ENCODE peak calls at places on chromosomes 7 and 10, in nine cellular contexts. L is EL, G is testis, U is thoracic aorta, O is T-helper 2 cell, W is G401, E is progenitor cell of endocrine pancreas, Q is fibroblast of pulmonary artery, H is heart right ventricle. V is an unnamed sample.

GRCh38 chr7:133904766-133905165 is 222.4 kb upstream of the LRGUK start:
- DNase-seq in Q (no peak), G (no peak), L (no peak), W (peak), U (no peak), E (no peak), H (no peak), O (no peak), V (no peak)

GRCh38 chr7:37433166-37433565 is 15.5 kb downstream of the ELMO1 start:
- DNase-seq in H (no peak), O (no peak), Q (no peak), G (peak), L (no peak), E (no peak), W (no peak), U (no peak), V (peak)

GRCh38 chr10:61404771-61405170 is 48.4 kb downstream of the TMEM26 start:
- DNase-seq in G (no peak), O (no peak), W (no peak), H (no peak), L (peak), E (no peak), U (no peak), Q (peak), V (no peak)

GRCh38 chr10:11698691-11699545 is 43.3 kb upstream of the ECHDC3 start:
- DNase-seq in U (no peak), E (no peak), Q (no peak), G (no peak), H (no peak), O (no peak), W (no peak), L (no peak), V (no peak)

GRCh38 chr7:16795624-16796023 is 9.2 kb downstream of the AGR2 start:
- DNase-seq in W (no peak), O (no peak), H (no peak), G (no peak), L (no peak), Q (no peak), E (no peak), U (no peak), V (no peak)

GRCh38 chr10:115909037-115909436 is 364.0 kb downstream of the GFRA1 start:
- DNase-seq in U (no peak), L (no peak), G (no peak), W (no peak), H (no peak), Q (no peak), O (no peak), E (no peak), V (no peak)

GRCh38 chr7:47792521-47793121 is 155.6 kb downstream of the PKD1L1 start:
- DNase-seq in H (no peak), L (peak), Q (peak), G (no peak), U (no peak), W (no peak), O (no peak), E (no peak), V (no peak)

GRCh38 chr7:37081436-37081835 is 357.1 kb upstream of the AOAH start:
- DNase-seq in Q (peak), L (no peak), U (no peak), G (no peak), O (no peak), H (peak), E (no peak), W (no peak), V (peak)

GRCh38 chr10:114970515-114970914 is 32.5 kb downstream of the TRUB1 start:
- DNase-seq in Q (no peak), E (no peak), W (no peak), H (peak), U (no peak), L (no peak), O (no peak), G (no peak), V (no peak)

GRCh38 chr10:92173996-92174395 is 116.9 kb downstream of the CPEB3 start:
- DNase-seq in O (no peak), L (no peak), E (no peak), U (no peak), W (peak), G (no peak), Q (no peak), H (no peak), V (peak)

GRCh38 chr10:47457528-47457820 is 26.4 kb downstream of the ANXA8 start:
- DNase-seq in W (no peak), U (no peak), L (no peak), O (no peak), G (no peak), Q (no peak), E (no peak), H (no peak), V (no peak)

GRCh38 chr7:39130740-39131538 is 153.2 kb downstream of the POU6F2 start:
- DNase-seq in Q (no peak), W (no peak), U (no peak), H (no peak), O (no peak), E (no peak), L (no peak), G (peak), V (peak)

GRCh38 chr7:77766801-77767605 is 31.2 kb downstream of the TMEM60 start:
- DNase-seq in L (no peak), E (no peak), H (no peak), U (no peak), G (no peak), O (no peak), Q (no peak), W (no peak), V (no peak)

GRCh38 chr10:115856580-115856979 is 416.4 kb downstream of the GFRA1 start:
- DNase-seq in U (no peak), H (no peak), O (no peak), G (no peak), W (no peak), L (peak), E (no peak), Q (no peak), V (no peak)

GRCh38 chr7:100804681-100805431 is 22.5 kb downstream of the EPHB4 start:
- DNase-seq in U (no peak), Q (no peak), E (no peak), L (no peak), G (peak), W (no peak), O (no peak), H (no peak), V (no peak)

GRCh38 chr7:2819954-2820397 is 24.1 kb downstream of the GNA12 start:
- DNase-seq in E (no peak), H (no peak), W (no peak), O (no peak), Q (no peak), G (no peak), L (no peak), U (no peak), V (no peak)

GRCh38 chr7:157018997-157019591 is 8.6 kb upstream of the MNX1 start:
- DNase-seq in Q (no peak), W (no peak), G (no peak), U (no peak), O (no peak), L (no peak), H (no peak), E (no peak), V (no peak)

GRCh38 chr7:98174334-98175259 is 36.6 kb upstream of the BHLHA15 start:
- DNase-seq in Q (no peak), H (peak), W (peak), L (no peak), G (peak), E (no peak), O (no peak), U (no peak), V (peak)